ENCODE peak calls at places on chromosomes 11 and 22, in seven cellular contexts. X, Z, Q, N, W, F and M are unnamed samples.

GRCh38 chr22:19129871-19130270 is 1.2 kb upstream of the TSSK2 start:
- DNase-seq in F (no peak), Q (no peak), N (no peak), W (no peak), X (no peak), Z (no peak), M (no peak)

GRCh38 chr11:80587906-80588305 is 1147.1 kb upstream of the TENM4 start:
- DNase-seq in N (no peak), F (no peak), W (no peak), Q (no peak), Z (no peak), X (peak), M (peak)

GRCh38 chr22:49956914-49957825 is 3.4 kb upstream of the PIM3 start:
- DNase-seq in X (no peak), Z (no peak), W (no peak), Q (no peak), F (no peak), N (no peak), M (no peak)

GRCh38 chr22:45543243-45543642 is 40.6 kb downstream of the FBLN1 start:
- DNase-seq in Z (no peak), W (no peak), N (no peak), Q (no peak), X (no peak), F (no peak), M (no peak)

GRCh38 chr22:46074771-46075551 is 75.4 kb upstream of the PPARA start:
- DNase-seq in Q (no peak), W (no peak), X (no peak), N (no peak), F (no peak), Z (peak), M (no peak)

GRCh38 chr22:19687561-19688300 is 26.6 kb upstream of the SEPTIN5 start:
- DNase-seq in X (no peak), F (no peak), Z (no peak), Q (no peak), N (no peak), W (no peak), M (peak)

GRCh38 chr22:26134654-26135330 is 34.5 kb upstream of the SEZ6L start:
- DNase-seq in Z (peak), W (no peak), Q (no peak), X (no peak), N (no peak), F (no peak), M (peak)

GRCh38 chr22:24433868-24434471 is 6.6 kb downstream of the ADORA2A start:
- DNase-seq in W (no peak), Q (no peak), F (peak), X (no peak), N (no peak), Z (peak), M (no peak)

GRCh38 chr11:39432929-39433328 is 2026.5 kb downstream of the LRRC4C start:
- DNase-seq in W (no peak), X (no peak), F (no peak), Q (no peak), N (no peak), Z (no peak), M (no peak)

GRCh38 chr11:7892059-7892699 is 38.9 kb downstream of the OR10A6 start:
- DNase-seq in X (no peak), Q (no peak), F (no peak), Z (peak), N (no peak), W (no peak), M (no peak)

GRCh38 chr11:61068581-61068980 is 33.7 kb upstream of the CD5 start:
- DNase-seq in Z (no peak), F (no peak), Q (no peak), N (no peak), W (no peak), X (no peak), M (no peak)

GRCh38 chr11:102135256-102135655 is 25.0 kb downstream of the YAP1 start:
- DNase-seq in X (no peak), Q (no peak), N (no peak), F (no peak), W (no peak), Z (no peak), M (no peak)